ENCODE peak calls at places on chromosomes 4 and X, in nine cellular contexts. B is Kasumi-1; H is MCF 10A; Z is glutamatergic neuron; V is hypothalamus; O is effector CD4-positive, alpha-beta T cell; I is EH; Y is heart left ventricle; K is amniotic stem cell. X is an unnamed sample.
A peak's percentile ranks its signal among the peaks of the same experiment; 100 is the strongest.

GRCh38 chrX:1502241-1502640 is 34.7 kb downstream of the P2RY8 start:
- DNase-seq in H (no peak), Y (no peak), O (no peak), K (no peak), V (no peak), B (no peak), Z (no peak), I (no peak), X (no peak)

GRCh38 chr4:126223784-126224407 is 909.1 kb downstream of the FAT4 start:
- DNase-seq in I (peak; percentile 27), H (peak; percentile 39), B (peak; percentile 57), K (no peak), V (no peak), Z (no peak), Y (no peak), O (no peak), X (peak; percentile 2)

GRCh38 chrX:23907106-23907495 is 637 bp downstream of the APOO start:
- DNase-seq in K (no peak), V (no peak), Y (no peak), B (no peak), O (no peak), I (no peak), H (no peak), Z (peak; percentile 14), X (no peak)

GRCh38 chrX:51853251-51853650 is 40.2 kb upstream of the MAGED1 start:
- DNase-seq in I (no peak), O (no peak), V (no peak), Y (no peak), K (no peak), B (no peak), Z (no peak), H (no peak), X (no peak)

GRCh38 chrX:3522016-3522690 is 175.7 kb upstream of the MXRA5 start:
- DNase-seq in Z (no peak), Y (no peak), H (no peak), V (no peak), I (peak; percentile 88), O (no peak), B (no peak), K (peak; percentile 19), X (no peak)

GRCh38 chr4:39713691-39714090 is 15.8 kb downstream of the UBE2K start:
- DNase-seq in V (no peak), I (peak; percentile 62), K (no peak), Y (no peak), O (no peak), Z (no peak), H (no peak), B (no peak), X (no peak)

GRCh38 chr4:94458682-94459081 is 6.9 kb downstream of the PDLIM5 start:
- DNase-seq in O (no peak), K (no peak), V (no peak), I (peak; percentile 22), H (no peak), B (no peak), Z (no peak), Y (no peak), X (no peak)

GRCh38 chrX:113966791-113967190 is 617.1 kb upstream of the HTR2C start:
- DNase-seq in O (no peak), H (no peak), V (no peak), Y (no peak), I (no peak), K (no peak), Z (no peak), B (no peak), X (no peak)

GRCh38 chr4:184752496-184753275 is 18.8 kb upstream of the CENPU start:
- DNase-seq in V (no peak), H (no peak), K (no peak), I (no peak), O (no peak), Z (no peak), Y (no peak), B (no peak), X (no peak)

GRCh38 chr4:67261971-67262370 is 283.3 kb downstream of the CENPC start:
- DNase-seq in B (no peak), K (no peak), Z (no peak), O (no peak), H (no peak), I (no peak), V (no peak), Y (no peak), X (no peak)

GRCh38 chr4:106588906-106589305 is 220.3 kb upstream of the GIMD1 start:
- DNase-seq in I (no peak), V (no peak), K (no peak), O (no peak), Y (no peak), H (no peak), Z (no peak), B (no peak), X (no peak)

GRCh38 chr4:136183513-136183912 is 1348.8 kb downstream of the PCDH18 start:
- DNase-seq in I (no peak), B (no peak), K (no peak), Z (no peak), O (no peak), H (no peak), Y (no peak), V (no peak), X (no peak)

GRCh38 chrX:11787564-11787963 is 29.5 kb downstream of the MSL3 start:
- DNase-seq in K (no peak), V (peak; percentile 24), B (peak; percentile 45), H (peak; percentile 67), O (peak; percentile 64), Y (peak; percentile 50), Z (peak; percentile 80), I (peak; percentile 7), X (no peak)

GRCh38 chr4:87073570-87074470 is 139.0 kb downstream of the AFF1 start:
- DNase-seq in H (no peak), K (no peak), V (no peak), Y (no peak), B (no peak), O (peak; percentile 11), I (no peak), Z (peak; percentile 32), X (peak; percentile 17)

GRCh38 chr4:142705820-142706219 is 140.3 kb downstream of the INPP4B start:
- DNase-seq in Y (no peak), V (no peak), K (no peak), Z (no peak), O (no peak), B (no peak), H (no peak), I (no peak), X (no peak)

GRCh38 chr4:80918004-80918403 is 112.5 kb upstream of the BMP3 start:
- DNase-seq in Y (no peak), I (peak; percentile 1), O (no peak), V (no peak), H (peak; percentile 67), B (no peak), Z (no peak), K (no peak), X (peak; percentile 59)